ENCODE peak calls at places on chromosomes 12 and 14, in four cellular contexts. I is aorta, X is astrocyte, Y is cardiac muscle cell. M is an unnamed sample.
A peak's percentile ranks its signal among the peaks of the same experiment; 100 is the strongest.

GRCh38 chr12:76899522-76899921 is 20.7 kb upstream of the CSRP2 start:
- DNase-seq in I (no peak), X (no peak), Y (no peak), M (no peak)

GRCh38 chr12:105214141-105214540 is 21.8 kb downstream of the APPL2 start:
- DNase-seq in I (no peak), X (peak; percentile 32), Y (peak; percentile 71), M (no peak)

GRCh38 chr12:112891093-112892024 is 15.4 kb upstream of the OAS1 start:
- DNase-seq in I (no peak), X (no peak), Y (peak; percentile 48), M (no peak)

GRCh38 chr12:96258451-96258933 is 64.3 kb downstream of the ELK3 start:
- DNase-seq in I (peak; percentile 78), X (peak; percentile 60), Y (peak; percentile 95), M (no peak)

GRCh38 chr12:121175383-121176119 is 34.4 kb upstream of the P2RX4 start:
- DNase-seq in I (peak; percentile 54), X (no peak), Y (peak; percentile 38), M (no peak)

GRCh38 chr12:123916729-123917128 is 55.9 kb downstream of the CCDC92 start:
- DNase-seq in I (no peak), X (peak; percentile 33), Y (no peak), M (no peak)

GRCh38 chr14:53409289-53409688 is 256.2 kb upstream of the DDHD1 start:
- DNase-seq in I (no peak), X (no peak), Y (no peak), M (no peak)

GRCh38 chr14:52175982-52176502 is 91.5 kb upstream of the PTGDR start:
- DNase-seq in I (no peak), X (no peak), Y (no peak), M (no peak)

GRCh38 chr14:102451064-102451352 is 58.6 kb downstream of the ANKRD9 start:
- DNase-seq in I (no peak), X (no peak), Y (no peak), M (no peak)

GRCh38 chr14:88901991-88902390 is 77.5 kb downstream of the TTC8 start:
- DNase-seq in I (no peak), X (no peak), Y (no peak), M (no peak)
- H3K27ac ChIP-seq in I (no peak overlapping the region), X (no peak overlapping the region), Y (no peak overlapping the region), M (no peak overlapping the region)

DNA sequence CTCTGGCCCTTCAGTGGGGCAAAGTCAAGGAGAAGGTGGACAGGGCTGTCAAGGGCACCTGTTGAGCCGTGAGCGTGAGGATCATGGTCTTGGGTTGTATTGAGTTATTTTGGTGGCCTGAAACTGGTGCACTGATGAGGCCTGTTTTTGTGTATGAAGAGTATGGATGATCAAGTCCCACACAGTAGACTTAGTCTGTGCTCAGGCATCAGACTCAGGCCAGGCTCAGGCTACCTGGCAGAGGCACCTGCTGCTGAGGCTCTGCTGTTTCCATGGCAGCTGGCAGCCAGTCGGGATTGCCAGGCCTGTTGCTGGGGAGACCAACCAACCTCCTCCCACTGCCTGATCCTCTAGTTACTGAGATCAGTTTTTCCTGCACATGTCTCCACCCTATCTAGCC is 5.2 kb downstream of the JPH4 start:
- DNase-seq in I (no peak), X (no peak), Y (no peak), M (no peak)
- H3K27ac ChIP-seq in I (no peak overlapping the region), X (no peak overlapping the region), Y (no peak overlapping the region), M (no peak overlapping the region)

DNA sequence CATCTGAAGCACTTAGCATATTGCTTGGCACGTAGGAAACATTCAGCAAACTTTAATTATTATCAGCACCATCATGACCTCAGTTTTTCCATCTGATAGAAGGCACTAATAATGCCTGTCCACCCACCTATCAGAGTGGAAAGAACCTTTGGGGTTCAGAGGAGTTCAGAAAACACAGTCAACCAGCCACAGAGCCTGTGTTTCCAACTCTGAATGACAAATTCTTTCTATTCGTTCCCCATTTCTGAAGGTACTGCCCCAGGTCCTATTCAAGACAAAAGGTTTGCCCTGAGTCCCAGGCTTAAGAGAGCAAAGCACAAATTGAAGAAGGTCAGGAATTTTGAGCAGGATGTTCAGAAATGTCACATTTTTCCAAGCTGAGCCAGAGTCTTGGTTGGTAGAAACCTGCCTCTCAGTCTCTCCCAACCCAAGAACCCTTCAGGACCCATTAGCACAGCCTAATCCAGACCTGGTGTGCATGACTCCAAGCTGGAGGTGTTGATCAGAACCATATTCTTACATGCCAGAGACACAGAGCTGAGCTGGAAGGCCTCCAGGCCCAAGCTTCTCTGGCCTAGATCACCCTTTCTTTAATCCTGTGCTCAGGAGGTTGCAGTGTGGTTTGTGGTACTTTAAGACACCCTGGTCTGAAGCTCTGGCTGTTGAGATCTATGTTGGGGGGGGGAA is 114.4 kb downstream of the TBX5 start:
- DNase-seq in I (no peak), X (no peak), Y (no peak), M (no peak)
- H3K27ac ChIP-seq in I (no peak overlapping the region), X (no peak overlapping the region), Y (no peak overlapping the region), M (no peak overlapping the region)

GRCh38 chr14:90755661-90756304 is 60.4 kb downstream of the TTC7B start:
- DNase-seq in I (no peak), X (no peak), Y (no peak), M (no peak)

GRCh38 chr14:90758028-90758889 is 58.0 kb downstream of the TTC7B start:
- DNase-seq in I (peak; percentile 94), X (peak; percentile 61), Y (peak; percentile 94), M (peak; percentile 40)

GRCh38 chr14:90758959-90759358 is 57.3 kb downstream of the TTC7B start:
- DNase-seq in I (peak; percentile 84), X (no peak), Y (peak; percentile 42), M (no peak)

GRCh38 chr14:90756755-90757345 is 59.4 kb downstream of the TTC7B start:
- DNase-seq in I (no peak), X (no peak), Y (no peak), M (no peak)

GRCh38 chr14:90757452-90757851 is 58.8 kb downstream of the TTC7B start:
- DNase-seq in I (no peak), X (no peak), Y (no peak), M (no peak)
- H3K27ac ChIP-seq in I (no peak overlapping the region), X (no peak overlapping the region), Y (no peak overlapping the region), M (no peak overlapping the region)

GRCh38 chr14:75186953-75187352 is 10.5 kb upstream of the TMED10 start:
- DNase-seq in I (no peak), X (no peak), Y (no peak), M (no peak)
- H3K27ac ChIP-seq in I (no peak overlapping the region), X (no peak overlapping the region), Y (no peak overlapping the region), M (no peak overlapping the region)

M was measured in epithelial cell of prostate.